ENCODE peak calls at places on chromosome 20, in eight cellular contexts. One of them, this sample, is unnamed.

GRCh38 chr20:35497780-35498189 is 31.7 kb downstream of the C20orf173 start:
- DNase-seq in endothelial cell of umbilical vein: no peak
- DNase-seq in substantia nigra: peak
- DNase-seq in breast epithelium: peak
- DNase-seq in GF-D8: no peak
- DNase-seq in uterus: peak
- DNase-seq in fibroblast of lung: peak
- DNase-seq in non-pigmented ciliary epithelial cell: no peak
- DNase-seq in this sample: no peak

GRCh38 chr20:13771853-13772453 is 12.8 kb downstream of the ESF1 start:
- DNase-seq in endothelial cell of umbilical vein: peak
- DNase-seq in substantia nigra: no peak
- DNase-seq in breast epithelium: no peak
- DNase-seq in GF-D8: no peak
- DNase-seq in uterus: no peak
- DNase-seq in fibroblast of lung: peak
- DNase-seq in non-pigmented ciliary epithelial cell: no peak
- DNase-seq in this sample: no peak

GRCh38 chr20:57507477-57507876 is 17.5 kb downstream of the CTCFL start:
- DNase-seq in endothelial cell of umbilical vein: no peak
- DNase-seq in substantia nigra: no peak
- DNase-seq in breast epithelium: no peak
- DNase-seq in GF-D8: no peak
- DNase-seq in uterus: no peak
- DNase-seq in fibroblast of lung: no peak
- DNase-seq in non-pigmented ciliary epithelial cell: no peak
- DNase-seq in this sample: no peak

GRCh38 chr20:36499723-36500501 is 41.4 kb upstream of the MYL9 start:
- DNase-seq in endothelial cell of umbilical vein: no peak
- DNase-seq in substantia nigra: no peak
- DNase-seq in breast epithelium: no peak
- DNase-seq in GF-D8: no peak
- DNase-seq in uterus: no peak
- DNase-seq in fibroblast of lung: no peak
- DNase-seq in non-pigmented ciliary epithelial cell: no peak
- DNase-seq in this sample: no peak

GRCh38 chr20:32472581-32473207 is 112.4 kb downstream of the NOL4L start:
- DNase-seq in endothelial cell of umbilical vein: no peak
- DNase-seq in substantia nigra: no peak
- DNase-seq in breast epithelium: no peak
- DNase-seq in GF-D8: no peak
- DNase-seq in uterus: no peak
- DNase-seq in fibroblast of lung: no peak
- DNase-seq in non-pigmented ciliary epithelial cell: no peak
- DNase-seq in this sample: no peak

GRCh38 chr20:43830883-43831282 is 83.8 kb upstream of the TOX2 start:
- DNase-seq in endothelial cell of umbilical vein: no peak
- DNase-seq in substantia nigra: no peak
- DNase-seq in breast epithelium: no peak
- DNase-seq in GF-D8: no peak
- DNase-seq in uterus: no peak
- DNase-seq in fibroblast of lung: no peak
- DNase-seq in non-pigmented ciliary epithelial cell: no peak
- DNase-seq in this sample: no peak

GRCh38 chr20:50267866-50268219 is 77.2 kb downstream of the CEBPB start:
- DNase-seq in endothelial cell of umbilical vein: no peak
- DNase-seq in substantia nigra: no peak
- DNase-seq in breast epithelium: no peak
- DNase-seq in GF-D8: no peak
- DNase-seq in uterus: no peak
- DNase-seq in fibroblast of lung: no peak
- DNase-seq in non-pigmented ciliary epithelial cell: no peak
- DNase-seq in this sample: no peak

GRCh38 chr20:38060536-38060935 is 27.0 kb downstream of the RPRD1B start:
- DNase-seq in endothelial cell of umbilical vein: no peak
- DNase-seq in substantia nigra: no peak
- DNase-seq in breast epithelium: no peak
- DNase-seq in GF-D8: no peak
- DNase-seq in uterus: no peak
- DNase-seq in fibroblast of lung: no peak
- DNase-seq in non-pigmented ciliary epithelial cell: peak
- DNase-seq in this sample: no peak

GRCh38 chr20:58012731-58013510 is 215.5 kb downstream of the ANKRD60 start:
- DNase-seq in endothelial cell of umbilical vein: peak
- DNase-seq in substantia nigra: no peak
- DNase-seq in breast epithelium: peak
- DNase-seq in GF-D8: no peak
- DNase-seq in uterus: peak
- DNase-seq in fibroblast of lung: no peak
- DNase-seq in non-pigmented ciliary epithelial cell: no peak
- DNase-seq in this sample: no peak

This sample was measured in activated T-helper 2 cell treated with anti-CD3 and anti-CD28 coated beads, Interferon-gamma antibody, Interleukin-2, Interleukin-4, amounts not matched to agents 10 μg/mL and 5 μg/mL and 100 μg/mL, durations not matched to agents 14 hours and 24 hours and 36 hours.